ENCODE peak calls at places on chromosomes 11 and 22, in eight cellular contexts. C is psoas muscle; N is left cardiac atrium; K is stimulated activated CD4-positive, alpha-beta T cell treated with anti-CD3 and anti-CD28 coated beads, Interleukin-1b, Interleukin-23, amount 100 ng/mL, for 24 hours; M is AG09309; A is T1000; T is activated CD4-positive, alpha-beta T cell treated with anti-CD3 and anti-CD28 coated beads for 24 hours; P is HCT116. S is an unnamed sample.

GRCh38 chr11:108654994-108655631 is 9.8 kb upstream of the DDX10 start:
- DNase-seq in T (peak; percentile 14), C (no peak), M (no peak), N (no peak), A (no peak), K (no peak), P (peak; percentile 54), S (no peak)

GRCh38 chr22:50091092-50091491 is 1.3 kb downstream of the MOV10L1 start:
- DNase-seq in A (no peak), T (no peak), N (no peak), M (no peak), P (no peak), C (no peak), K (no peak), S (no peak)

GRCh38 chr11:6258571-6258998 is 1.1 kb upstream of the CCKBR start:
- DNase-seq in M (no peak), K (no peak), C (no peak), N (no peak), A (no peak), T (no peak), P (no peak), S (peak; percentile 48)

GRCh38 chr11:66464916-66465315 is 1.8 kb upstream of the PELI3 start:
- DNase-seq in N (no peak), M (no peak), A (no peak), K (no peak), T (no peak), C (no peak), P (no peak), S (no peak)

GRCh38 chr22:37538590-37539357 is 19.6 kb upstream of the CARD10 start:
- DNase-seq in T (peak; percentile 88), K (peak; percentile 86), C (peak; percentile 94), P (peak; percentile 91), N (peak; percentile 95), A (peak; percentile 82), M (no peak), S (peak; percentile 98)

GRCh38 chr11:60241786-60242185 is 1.2 kb downstream of the MS4A4E start:
- DNase-seq in T (no peak), C (no peak), A (no peak), K (no peak), M (no peak), P (no peak), N (no peak), S (no peak)

GRCh38 chr11:83480251-83480650 is 194.1 kb upstream of the CCDC90B start:
- DNase-seq in C (no peak), N (no peak), T (no peak), K (no peak), P (no peak), A (no peak), M (no peak), S (no peak)

GRCh38 chr11:579830-580601 is 3.7 kb downstream of the PHRF1 start:
- DNase-seq in N (no peak), M (no peak), T (no peak), C (no peak), P (no peak), K (no peak), A (no peak), S (no peak)

GRCh38 chr11:69541501-69542313 is 60.2 kb downstream of the LINC01488 start:
- DNase-seq in C (no peak), M (no peak), N (peak; percentile 12), P (no peak), T (no peak), K (no peak), A (peak; percentile 66), S (no peak)

GRCh38 chr11:11372461-11372860 is 19.4 kb upstream of the CSNK2A3 start:
- DNase-seq in K (no peak), M (no peak), C (no peak), A (no peak), T (no peak), P (no peak), N (no peak), S (no peak)

GRCh38 chr22:20206709-20207215 is 55.9 kb upstream of the CCDC188 start:
- DNase-seq in N (no peak), A (no peak), M (no peak), K (no peak), P (no peak), T (no peak), C (no peak), S (no peak)

GRCh38 chr22:19242699-19243098 is 48.8 kb downstream of the CLTCL1 start:
- DNase-seq in M (no peak), T (no peak), N (no peak), K (no peak), A (no peak), P (no peak), C (no peak), S (no peak)

GRCh38 chr11:85182437-85183109 is 444.6 kb downstream of the DLG2 start:
- DNase-seq in N (no peak), T (no peak), P (peak; percentile 69), C (no peak), M (no peak), A (no peak), K (no peak), S (no peak)

GRCh38 chr11:73629907-73630306 is 16.5 kb upstream of the PLEKHB1 start:
- DNase-seq in C (no peak), M (no peak), T (no peak), K (no peak), P (no peak), N (no peak), A (no peak), S (no peak)

GRCh38 chr11:2498750-2499149 is 53.9 kb downstream of the KCNQ1 start:
- DNase-seq in T (no peak), K (no peak), N (no peak), M (no peak), C (no peak), A (no peak), P (no peak), S (no peak)

GRCh38 chr11:9003573-9004309 is at the start of gene NRIP3:
- DNase-seq in M (no peak), A (peak; percentile 69), P (no peak), K (peak; percentile 55), C (peak; percentile 76), T (peak; percentile 55), N (peak; percentile 82), S (peak; percentile 78)

GRCh38 chr11:12235549-12235944 is 125.2 kb downstream of the MICAL2 start:
- DNase-seq in P (no peak), N (no peak), M (no peak), A (no peak), K (no peak), C (no peak), T (no peak), S (no peak)

GRCh38 chr11:2420502-2421225 is 20.1 kb downstream of the TSSC4 start:
- DNase-seq in T (peak; percentile 64), C (peak; percentile 72), A (no peak), M (no peak), P (peak; percentile 40), K (peak; percentile 56), N (peak; percentile 74), S (peak; percentile 82)

GRCh38 chr11:110249066-110249465 is 47.3 kb downstream of the RDX start:
- DNase-seq in A (no peak), C (no peak), M (no peak), P (no peak), T (no peak), N (no peak), K (no peak), S (no peak)

GRCh38 chr11:27124514-27125264 is 84.1 kb downstream of the BBOX1 start:
- DNase-seq in C (no peak), K (no peak), P (no peak), A (no peak), N (no peak), T (no peak), M (peak; percentile 39), S (no peak)

GRCh38 chr22:22752556-22753477 is 108.4 kb downstream of the GGTLC2 start:
- DNase-seq in M (peak; percentile 21), N (peak; percentile 47), P (no peak), C (peak; percentile 25), A (no peak), T (no peak), K (no peak), S (no peak)

GRCh38 chr11:79212711-79213110 is 228.1 kb downstream of the TENM4 start:
- DNase-seq in T (no peak), K (no peak), N (no peak), M (no peak), C (no peak), P (no peak), A (no peak), S (no peak)

GRCh38 chr11:20518323-20518834 is 81.0 kb upstream of the SLC6A5 start:
- DNase-seq in N (no peak), A (no peak), C (no peak), M (no peak), K (no peak), T (no peak), P (no peak), S (no peak)

GRCh38 chr11:62245271-62245753 is 3.3 kb downstream of the SCGB1D2 start:
- DNase-seq in T (no peak), A (no peak), P (no peak), C (no peak), N (no peak), K (no peak), M (no peak), S (no peak)

GRCh38 chr22:17974703-17975372 is 49.5 kb downstream of the MICAL3 start:
- DNase-seq in N (no peak), K (no peak), M (no peak), C (no peak), A (no peak), T (peak; percentile 19), P (no peak), S (no peak)

GRCh38 chr22:47386812-47387510 is 624.5 kb downstream of the TBC1D22A start:
- DNase-seq in T (no peak), C (no peak), P (no peak), K (no peak), N (peak; percentile 12), M (no peak), A (no peak), S (no peak)

GRCh38 chr11:13298765-13299164 is 21.2 kb downstream of the BMAL1 start:
- DNase-seq in C (no peak), N (no peak), A (no peak), M (no peak), P (no peak), T (no peak), K (no peak), S (no peak)

GRCh38 chr11:47355283-47356128 is 3.0 kb upstream of the MYBPC3 start:
- DNase-seq in N (peak; percentile 95), M (peak; percentile 44), A (peak; percentile 80), P (peak; percentile 92), C (peak; percentile 95), K (peak; percentile 19), T (peak; percentile 45), S (peak; percentile 98)

GRCh38 chr11:118893662-118894061 is 10.0 kb downstream of the CXCR5 start:
- DNase-seq in T (no peak), M (no peak), A (no peak), K (no peak), C (no peak), P (no peak), N (no peak), S (peak; percentile 57)

GRCh38 chr11:62432695-62433094 is 13.9 kb downstream of the SCGB1A1 start:
- DNase-seq in C (no peak), A (no peak), M (no peak), N (no peak), P (no peak), K (no peak), T (no peak), S (no peak)

GRCh38 chr11:65204646-65205601 is 23.2 kb downstream of the CAPN1 start:
- DNase-seq in C (no peak), N (no peak), K (peak; percentile 38), A (peak; percentile 37), T (no peak), P (no peak), M (no peak), S (no peak)

GRCh38 chr11:125402436-125402835 is 93.6 kb downstream of the FEZ1 start:
- DNase-seq in T (no peak), N (no peak), C (no peak), P (no peak), M (peak; percentile 17), A (no peak), K (no peak), S (no peak)

GRCh38 chr11:73968356-73968966 is 14.2 kb downstream of the UCP2 start:
- DNase-seq in K (no peak), N (no peak), C (no peak), M (no peak), P (no peak), T (no peak), A (no peak), S (no peak)

GRCh38 chr11:77467233-77467632 is 6.7 kb downstream of the PAK1 start:
- DNase-seq in A (no peak), T (no peak), M (no peak), P (no peak), C (no peak), K (no peak), N (no peak), S (no peak)

S was measured in pancreas.